ENCODE peak calls at places on chromosomes 7 and 10, in eight cellular contexts. H is endodermal cell, Q is mammary epithelial cell, W is cardiac muscle cell, E is osteoblast, N is bronchial epithelial cell, I is prostate gland, J is ovary. G is an unnamed sample.

GRCh38 chr10:12705943-12706342 is 295.6 kb downstream of the CCDC3 start:
- DNase-seq in J (no peak), N (peak; percentile 88), E (no peak), H (no peak), I (no peak), W (no peak), Q (peak; percentile 68), G (no peak)

GRCh38 chr7:132666076-132666775 is 90.0 kb upstream of the PLXNA4 start:
- DNase-seq in E (no peak), I (no peak), W (no peak), J (no peak), Q (peak; percentile 4), N (peak; percentile 8), H (no peak), G (no peak)

GRCh38 chr7:154676422-154677073 is 326.4 kb downstream of the PAXIP1 start:
- DNase-seq in Q (no peak), E (no peak), J (no peak), W (no peak), I (no peak), H (no peak), N (no peak), G (no peak)

GRCh38 chr7:71665716-71666115 is 533.8 kb downstream of the GALNT17 start:
- DNase-seq in N (no peak), I (no peak), E (no peak), J (no peak), H (no peak), Q (no peak), W (no peak), G (no peak)

GRCh38 chr7:45055594-45056219 is 33.1 kb downstream of the NACAD start:
- DNase-seq in H (no peak), I (no peak), E (no peak), N (no peak), W (no peak), Q (no peak), J (no peak), G (no peak)

GRCh38 chr7:150983893-150984368 is 5.8 kb upstream of the KCNH2 start:
- DNase-seq in J (no peak), E (no peak), Q (peak; percentile 42), W (peak; percentile 89), N (peak; percentile 30), H (peak; percentile 89), I (no peak), G (no peak)

GRCh38 chr7:135979674-135980660 is 2.8 kb upstream of the MTPN start:
- DNase-seq in I (no peak), J (no peak), E (peak; percentile 90), N (peak; percentile 71), Q (peak; percentile 33), W (no peak), H (no peak), G (no peak)

GRCh38 chr10:70508912-70509366 is 30.4 kb downstream of the PALD1 start:
- DNase-seq in I (no peak), J (peak; percentile 35), H (peak; percentile 69), N (no peak), E (no peak), W (peak; percentile 53), Q (no peak), G (no peak)

GRCh38 chr7:130148561-130148960 is 56.6 kb downstream of the TMEM209 start:
- DNase-seq in H (no peak), J (no peak), E (peak; percentile 60), W (no peak), Q (no peak), N (no peak), I (no peak), G (no peak)

GRCh38 chr10:78851652-78852051 is 217.1 kb upstream of the ZMIZ1 start:
- DNase-seq in W (no peak), N (no peak), E (no peak), H (no peak), J (no peak), I (no peak), Q (no peak), G (no peak)

GRCh38 chr7:86647340-86648094 is 3.8 kb downstream of the GRM3 start:
- DNase-seq in Q (no peak), W (no peak), E (no peak), J (no peak), N (no peak), I (no peak), H (no peak), G (no peak)
- H3K4me3 ChIP-seq in Q (no peak overlapping the region), W (no peak overlapping the region), E (no peak overlapping the region), J (no peak overlapping the region), N (no peak overlapping the region), I (no peak overlapping the region), H (no peak overlapping the region), G (no peak overlapping the region)

DNA sequence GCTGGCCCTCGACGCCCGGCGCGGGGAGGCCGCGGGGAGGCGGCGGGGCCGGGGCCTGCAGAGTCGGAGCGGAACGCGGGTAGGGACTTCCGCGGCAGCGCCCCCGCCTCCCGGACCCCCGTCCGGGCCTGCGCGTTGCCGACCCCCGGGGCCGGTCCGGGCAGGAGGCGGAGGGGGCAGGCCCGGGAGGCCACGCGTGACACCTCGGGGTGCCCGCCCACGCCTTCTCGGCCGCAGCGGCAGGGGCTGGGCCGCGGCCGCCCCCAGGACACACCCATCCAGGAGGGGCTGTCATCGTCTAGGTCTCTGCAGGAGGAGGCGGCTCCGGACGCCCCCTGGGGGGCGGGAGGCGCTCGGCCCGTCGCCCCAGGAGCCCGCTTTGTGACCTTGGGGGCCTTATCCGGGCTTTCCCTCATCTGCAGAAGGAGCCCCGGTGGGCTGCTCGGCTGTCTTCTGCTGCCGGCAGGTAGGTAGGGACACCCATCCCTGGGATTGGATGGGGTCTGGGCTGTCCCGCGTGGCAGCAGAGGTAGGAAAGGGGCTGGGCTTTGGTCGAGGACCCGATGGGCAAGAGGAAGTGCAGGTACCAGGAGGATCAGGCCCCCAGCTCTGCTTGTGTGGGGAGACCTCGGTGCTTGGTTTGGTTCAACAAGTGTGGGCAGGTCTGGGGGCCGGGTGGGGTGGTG is 569 bp downstream of the ZNF316 start:
- DNase-seq in I (no peak), J (no peak), Q (no peak), H (peak; percentile 78), W (peak; percentile 73), E (peak; percentile 98), N (no peak), G (no peak)
- TF ChIP-seq CTCF in I (no peak), J (no peak), Q (no peak), H (peak; percentile 64), W (peak; percentile 17), E (peak; percentile 20), N (peak; percentile 28), G (no peak)

DNA sequence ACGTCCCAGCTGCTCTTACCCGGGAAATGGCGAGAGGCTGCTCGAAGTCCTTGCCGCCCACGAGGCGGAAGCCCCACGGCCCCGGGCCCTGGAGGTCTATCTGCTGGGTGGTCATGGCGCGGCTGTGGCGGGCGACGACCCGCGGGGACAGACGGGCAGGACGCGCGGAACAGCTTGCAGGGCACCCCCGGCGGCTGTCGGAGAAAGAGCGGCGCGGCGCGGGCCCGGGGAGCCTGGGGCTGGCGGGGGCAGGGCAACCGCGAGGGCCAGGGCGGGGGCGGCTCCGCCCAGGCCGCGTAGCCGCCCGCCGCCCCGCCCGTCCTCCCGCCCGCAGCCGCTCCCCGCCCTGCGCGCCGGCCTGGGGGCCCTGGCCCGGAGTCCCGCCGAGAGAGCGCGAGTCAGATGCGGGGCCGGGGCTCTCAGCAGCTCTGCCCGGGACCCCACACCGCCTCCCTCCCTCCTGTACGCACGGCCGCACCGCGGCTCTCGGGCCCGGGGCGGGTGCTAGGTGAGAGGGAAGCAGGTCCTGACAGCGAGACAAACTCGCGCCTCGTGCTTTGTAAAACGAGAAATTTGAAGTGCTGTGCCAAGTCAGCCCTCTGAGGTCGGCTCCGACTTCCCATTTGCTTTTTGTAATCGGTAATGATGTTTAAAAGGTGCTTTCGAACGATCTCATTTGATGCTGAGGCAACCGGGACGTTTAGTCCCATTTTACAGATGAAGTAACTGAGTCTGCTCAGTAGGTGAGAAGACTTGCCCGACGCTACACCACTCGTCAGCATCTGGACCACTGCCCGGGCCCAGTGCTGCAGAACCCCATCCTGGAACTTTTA is at the start of gene PDLIM1:
- DNase-seq in H (peak; percentile 89), I (peak; percentile 60), W (peak; percentile 80), E (peak; percentile 97), Q (peak; percentile 70), N (no peak), J (peak; percentile 42), G (peak; percentile 4)
- H3K4me3 ChIP-seq in H (peak within 1 kb of the TSS; percentile 93), I (peak within 1 kb of the TSS; percentile 88), W (peak within 1 kb of the TSS; percentile 99), E (peak within 1 kb of the TSS; percentile 85), Q (peak within 1 kb of the TSS; percentile 73), N (peak within 1 kb of the TSS; percentile 83), J (peak within 1 kb of the TSS; percentile 89), G (peak within 1 kb of the TSS; percentile 69)

DNA sequence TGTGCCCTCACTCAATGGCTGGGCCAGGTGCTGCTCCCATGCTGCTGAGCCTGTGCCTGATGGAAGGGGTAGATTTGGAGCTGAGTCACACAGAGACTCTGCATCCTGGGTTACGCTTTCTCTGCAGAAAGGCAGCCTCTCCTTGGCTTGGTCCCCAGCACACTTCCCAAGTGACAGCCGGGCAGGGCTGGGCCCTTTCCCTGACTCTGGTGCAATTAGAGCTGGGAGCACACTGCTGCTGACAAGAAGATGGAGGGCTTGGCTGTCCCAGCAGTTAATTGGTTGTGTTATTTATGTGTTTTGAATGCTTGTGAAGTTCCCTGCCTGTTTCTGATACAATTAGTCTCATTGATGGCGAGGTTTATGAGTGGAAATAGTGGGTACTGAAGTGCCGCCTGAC is 123.6 kb downstream of the TCERG1L start:
- DNase-seq in H (no peak), N (no peak), Q (no peak), W (no peak), J (no peak), E (no peak), I (no peak), G (no peak)
- TF ChIP-seq CTCF in H (no peak), N (no peak), Q (no peak), W (no peak), J (no peak), E (no peak), I (no peak), G (no peak)

DNA sequence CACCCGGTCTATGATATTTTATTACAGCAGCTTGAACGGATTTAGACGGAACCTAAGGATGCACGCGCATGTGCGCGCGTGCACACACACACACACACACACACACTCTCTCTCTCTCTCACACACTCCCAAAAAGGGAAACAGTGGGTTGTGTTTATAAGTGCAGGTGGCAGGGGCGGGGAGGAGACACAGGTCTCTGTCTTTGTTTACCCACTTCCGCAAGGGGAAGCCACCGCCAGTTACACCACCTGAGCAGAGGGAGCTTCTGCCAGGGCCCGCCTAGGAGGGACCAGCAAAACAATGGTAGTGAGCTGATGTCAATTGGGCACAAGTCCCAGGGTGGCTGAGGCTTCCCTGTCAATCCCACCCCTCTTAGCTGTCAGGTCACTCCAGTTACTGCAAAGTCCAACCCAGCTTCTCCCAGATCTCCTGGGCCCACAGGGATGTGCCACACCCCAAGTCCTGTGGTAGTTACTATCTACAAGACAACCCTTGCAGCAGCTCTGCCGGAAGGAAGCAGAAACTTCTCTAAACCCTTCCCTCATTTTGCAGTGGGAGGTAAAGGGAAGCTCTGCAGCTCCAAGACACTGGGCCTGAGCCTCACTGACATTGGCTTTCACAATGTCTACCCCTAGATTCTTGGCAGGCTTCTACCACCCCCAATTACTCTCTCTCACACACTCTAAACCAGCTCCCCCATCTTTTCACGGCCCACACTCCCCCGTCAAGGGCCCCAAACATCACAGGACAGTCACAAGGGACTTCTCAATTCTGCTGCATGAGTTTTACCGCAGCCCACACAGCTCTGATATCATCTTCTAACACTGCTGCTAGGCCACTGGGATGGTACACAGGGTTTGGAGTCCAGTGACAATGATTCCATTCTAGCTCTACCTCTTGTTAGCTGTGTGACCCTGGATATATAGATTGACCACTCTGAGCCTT is 17.6 kb downstream of the ANXA11 start:
- DNase-seq in I (peak; percentile 55), N (no peak), E (no peak), W (no peak), J (no peak), H (no peak), Q (no peak), G (no peak)
- H3K4me3 ChIP-seq in I (no peak overlapping the region), N (no peak overlapping the region), E (no peak overlapping the region), W (no peak overlapping the region), J (no peak overlapping the region), H (no peak overlapping the region), Q (no peak overlapping the region), G (no peak overlapping the region)